ENCODE peak calls at places on chromosomes 4 and X, in ten cellular contexts. One of them, this sample, is unnamed.
A peak's percentile ranks its signal among the peaks of the same experiment; 100 is the strongest.

GRCh38 chr4:173214661-173215060 is 46.0 kb downstream of the GALNT7 start:
- DNase-seq in cardiac fibroblast: peak; percentile 86
- DNase-seq in GM12865: no peak
- DNase-seq in tibial artery: no peak
- DNase-seq in PC-9: no peak
- DNase-seq in H1: no peak
- DNase-seq in prostate gland: peak; percentile 60
- DNase-seq in NB4: no peak
- DNase-seq in K562: no peak
- DNase-seq in foreskin fibroblast: peak; percentile 62
- DNase-seq in this sample: peak; percentile 53

GRCh38 chr4:2261110-2261852 is 628 bp downstream of the MXD4 start:
- DNase-seq in foreskin fibroblast: peak; percentile 81
- DNase-seq in tibial artery: peak; percentile 79
- DNase-seq in PC-9: peak; percentile 38
- DNase-seq in H1: peak; percentile 78
- DNase-seq in prostate gland: no peak
- DNase-seq in GM12865: peak; percentile 61
- DNase-seq in K562: peak; percentile 73
- DNase-seq in cardiac fibroblast: peak; percentile 54
- DNase-seq in NB4: peak; percentile 71
- DNase-seq in this sample: peak; percentile 39

GRCh38 chrX:72554448-72555140 is 18.0 kb downstream of the HDAC8 start:
- DNase-seq in tibial artery: peak; percentile 67
- DNase-seq in GM12865: peak; percentile 7
- DNase-seq in prostate gland: no peak
- DNase-seq in cardiac fibroblast: no peak
- DNase-seq in NB4: no peak
- DNase-seq in foreskin fibroblast: no peak
- DNase-seq in PC-9: peak; percentile 76
- DNase-seq in H1: peak; percentile 59
- DNase-seq in K562: no peak
- DNase-seq in this sample: peak; percentile 25

GRCh38 chr4:8912506-8912905 is 40.9 kb upstream of the HMX1 start:
- DNase-seq in H1: no peak
- DNase-seq in cardiac fibroblast: no peak
- DNase-seq in K562: no peak
- DNase-seq in GM12865: no peak
- DNase-seq in NB4: peak; percentile 2
- DNase-seq in prostate gland: no peak
- DNase-seq in foreskin fibroblast: no peak
- DNase-seq in tibial artery: peak; percentile 48
- DNase-seq in PC-9: no peak
- DNase-seq in this sample: no peak

GRCh38 chr4:145679520-145679919 is 426 bp upstream of the C4orf51 start:
- DNase-seq in cardiac fibroblast: peak; percentile 49
- DNase-seq in prostate gland: peak; percentile 62
- DNase-seq in NB4: no peak
- DNase-seq in PC-9: peak; percentile 51
- DNase-seq in H1: no peak
- DNase-seq in foreskin fibroblast: peak; percentile 91
- DNase-seq in tibial artery: peak; percentile 68
- DNase-seq in K562: no peak
- DNase-seq in GM12865: no peak
- DNase-seq in this sample: peak; percentile 93

GRCh38 chr4:151644625-151645024 is 116.2 kb downstream of the GATB start:
- DNase-seq in foreskin fibroblast: no peak
- DNase-seq in K562: peak; percentile 27
- DNase-seq in cardiac fibroblast: no peak
- DNase-seq in GM12865: peak; percentile 5
- DNase-seq in NB4: peak; percentile 51
- DNase-seq in PC-9: peak; percentile 7
- DNase-seq in tibial artery: no peak
- DNase-seq in prostate gland: no peak
- DNase-seq in H1: peak; percentile 65
- DNase-seq in this sample: no peak

GRCh38 chr4:14719053-14719452 is 283.2 kb upstream of the CPEB2 start:
- DNase-seq in K562: no peak
- DNase-seq in foreskin fibroblast: peak; percentile 36
- DNase-seq in PC-9: peak; percentile 70
- DNase-seq in cardiac fibroblast: peak; percentile 29
- DNase-seq in H1: no peak
- DNase-seq in prostate gland: peak; percentile 18
- DNase-seq in NB4: no peak
- DNase-seq in GM12865: no peak
- DNase-seq in tibial artery: peak; percentile 78
- DNase-seq in this sample: peak; percentile 72

GRCh38 chrX:26651755-26652154 is 435.8 kb downstream of the MAGEB5 start:
- DNase-seq in K562: no peak
- DNase-seq in foreskin fibroblast: no peak
- DNase-seq in GM12865: peak; percentile 9
- DNase-seq in tibial artery: no peak
- DNase-seq in H1: no peak
- DNase-seq in PC-9: no peak
- DNase-seq in prostate gland: no peak
- DNase-seq in NB4: peak; percentile 17
- DNase-seq in cardiac fibroblast: no peak
- DNase-seq in this sample: no peak

DNA sequence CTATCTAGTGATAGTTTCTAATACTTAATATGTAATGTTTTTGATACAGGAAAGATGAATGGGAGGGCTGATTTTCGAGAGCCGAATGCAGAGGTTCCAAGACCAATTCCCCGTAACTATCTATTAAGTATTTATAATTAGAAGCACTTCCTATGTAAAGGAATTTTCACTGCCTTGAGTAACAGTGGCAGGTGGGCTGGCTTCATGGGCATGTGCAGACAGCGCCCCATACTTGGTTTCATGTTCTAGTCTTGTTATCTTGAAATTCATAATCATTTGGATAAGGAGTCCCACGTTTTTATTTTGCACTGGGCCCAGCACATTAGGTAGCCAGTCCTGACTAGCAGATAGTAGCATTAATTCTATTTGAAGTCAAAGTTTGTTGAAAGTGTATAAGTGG is 1.7 kb downstream of the OCIAD1 start:
- DNase-seq in GM12865: no peak
- DNase-seq in tibial artery: no peak
- DNase-seq in foreskin fibroblast: no peak
- DNase-seq in NB4: no peak
- DNase-seq in prostate gland: no peak
- DNase-seq in PC-9: no peak
- DNase-seq in cardiac fibroblast: no peak
- DNase-seq in H1: no peak
- DNase-seq in K562: no peak
- DNase-seq in this sample: no peak
- H3K4me3 ChIP-seq in GM12865: peak overlapping the region; percentile 78
- H3K4me3 ChIP-seq in tibial artery: no peak overlapping the region
- H3K4me3 ChIP-seq in foreskin fibroblast: peak overlapping the region; percentile 96
- H3K4me3 ChIP-seq in NB4: peak overlapping the region; percentile 82
- H3K4me3 ChIP-seq in prostate gland: no peak overlapping the region
- H3K4me3 ChIP-seq in PC-9: peak overlapping the region; percentile 92
- H3K4me3 ChIP-seq in cardiac fibroblast: no peak overlapping the region
- H3K4me3 ChIP-seq in H1: peak overlapping the region; percentile 96
- H3K4me3 ChIP-seq in K562: peak overlapping the region; percentile 74
- H3K4me3 ChIP-seq in this sample: no peak overlapping the region

GRCh38 chr4:84582302-84582987 is 482 bp upstream of the CDS1 start:
- DNase-seq in PC-9: peak; percentile 94
- DNase-seq in GM12865: peak; percentile 65
- DNase-seq in H1: peak; percentile 100
- DNase-seq in K562: peak; percentile 96
- DNase-seq in foreskin fibroblast: peak; percentile 67
- DNase-seq in cardiac fibroblast: peak; percentile 55
- DNase-seq in prostate gland: peak; percentile 95
- DNase-seq in NB4: peak; percentile 71
- DNase-seq in tibial artery: peak; percentile 88
- DNase-seq in this sample: peak; percentile 31

GRCh38 chr4:84582988-84583870 is at the start of gene CDS1:
- DNase-seq in NB4: peak; percentile 38
- DNase-seq in foreskin fibroblast: peak; percentile 32
- DNase-seq in cardiac fibroblast: no peak
- DNase-seq in PC-9: peak; percentile 37
- DNase-seq in GM12865: peak; percentile 15
- DNase-seq in H1: peak; percentile 75
- DNase-seq in prostate gland: peak; percentile 62
- DNase-seq in K562: peak; percentile 16
- DNase-seq in tibial artery: peak; percentile 63
- DNase-seq in this sample: no peak

GRCh38 chr4:84573738-84574720 is 8.9 kb upstream of the CDS1 start:
- DNase-seq in foreskin fibroblast: peak; percentile 13
- DNase-seq in K562: no peak
- DNase-seq in H1: no peak
- DNase-seq in prostate gland: no peak
- DNase-seq in GM12865: no peak
- DNase-seq in cardiac fibroblast: no peak
- DNase-seq in PC-9: no peak
- DNase-seq in NB4: peak; percentile 6
- DNase-seq in tibial artery: no peak
- DNase-seq in this sample: peak; percentile 21

GRCh38 chr4:84579410-84579791 is 3.5 kb upstream of the CDS1 start:
- DNase-seq in GM12865: no peak
- DNase-seq in prostate gland: no peak
- DNase-seq in foreskin fibroblast: no peak
- DNase-seq in H1: no peak
- DNase-seq in tibial artery: no peak
- DNase-seq in cardiac fibroblast: no peak
- DNase-seq in K562: no peak
- DNase-seq in PC-9: no peak
- DNase-seq in NB4: no peak
- DNase-seq in this sample: no peak

DNA sequence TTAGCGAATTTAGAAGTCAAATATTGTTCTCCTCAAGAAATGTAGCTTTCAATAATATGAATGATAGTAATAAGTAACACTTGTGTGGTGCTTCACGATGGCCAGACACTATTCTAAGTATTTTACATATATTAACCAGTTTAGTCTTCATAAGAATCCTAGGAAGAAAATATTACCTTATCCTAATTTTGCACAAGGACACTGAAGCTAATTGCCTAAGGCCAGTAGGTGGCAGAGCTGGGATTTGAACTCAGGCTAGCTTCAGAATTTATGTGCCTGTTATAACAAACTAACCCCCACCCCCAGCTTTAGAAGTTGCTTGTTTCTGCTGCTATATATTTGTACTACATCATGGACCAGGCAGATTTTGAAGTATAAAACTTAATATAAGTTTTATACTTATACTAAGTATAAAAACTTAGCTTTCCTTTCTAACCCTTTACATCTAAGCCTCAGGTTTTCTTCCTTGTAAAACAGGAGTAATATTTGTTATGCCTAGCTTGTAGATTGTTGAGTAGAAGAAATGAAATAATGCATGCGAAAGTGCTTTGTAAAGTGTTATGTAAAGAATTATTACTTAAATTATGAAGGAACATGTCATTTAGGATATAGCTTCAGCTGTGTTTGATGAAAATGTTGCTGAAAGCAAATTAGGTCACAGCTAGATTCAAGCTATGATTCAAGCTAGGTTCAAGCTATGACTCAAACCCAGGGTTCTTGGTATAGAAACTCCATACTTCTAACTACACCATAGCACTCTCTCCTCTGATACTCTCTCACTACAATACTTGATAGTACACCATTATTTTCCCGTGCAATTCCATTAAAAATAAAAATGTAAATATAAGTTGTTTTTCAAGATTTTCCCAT is 4.2 kb upstream of the CDS1 start:
- DNase-seq in K562: no peak
- DNase-seq in foreskin fibroblast: peak; percentile 67
- DNase-seq in H1: no peak
- DNase-seq in tibial artery: no peak
- DNase-seq in cardiac fibroblast: peak; percentile 79
- DNase-seq in prostate gland: peak; percentile 21
- DNase-seq in NB4: peak; percentile 67
- DNase-seq in GM12865: peak; percentile 41
- DNase-seq in PC-9: peak; percentile 20
- DNase-seq in this sample: peak; percentile 68
- TF ChIP-seq CTCF in K562: peak; percentile 43
- TF ChIP-seq CTCF in foreskin fibroblast: peak; percentile 74
- TF ChIP-seq CTCF in H1: peak; percentile 50
- TF ChIP-seq CTCF in tibial artery: no peak
- TF ChIP-seq CTCF in cardiac fibroblast: peak; percentile 73
- TF ChIP-seq CTCF in prostate gland: peak; percentile 40
- TF ChIP-seq CTCF in NB4: peak; percentile 67
- TF ChIP-seq CTCF in GM12865: peak; percentile 40
- TF ChIP-seq CTCF in PC-9: peak; percentile 57
- TF ChIP-seq CTCF in this sample: peak; percentile 83

GRCh38 chr4:94548571-94548970 is 96.8 kb downstream of the PDLIM5 start:
- DNase-seq in PC-9: peak; percentile 58
- DNase-seq in NB4: peak; percentile 14
- DNase-seq in K562: peak; percentile 15
- DNase-seq in prostate gland: no peak
- DNase-seq in cardiac fibroblast: peak; percentile 92
- DNase-seq in tibial artery: no peak
- DNase-seq in foreskin fibroblast: peak; percentile 51
- DNase-seq in GM12865: no peak
- DNase-seq in H1: no peak
- DNase-seq in this sample: peak; percentile 47
- H3K4me3 ChIP-seq in PC-9: peak overlapping the region; percentile 44
- H3K4me3 ChIP-seq in NB4: no peak overlapping the region
- H3K4me3 ChIP-seq in K562: no peak overlapping the region
- H3K4me3 ChIP-seq in prostate gland: no peak overlapping the region
- H3K4me3 ChIP-seq in cardiac fibroblast: no peak overlapping the region
- H3K4me3 ChIP-seq in tibial artery: no peak overlapping the region
- H3K4me3 ChIP-seq in foreskin fibroblast: no peak overlapping the region
- H3K4me3 ChIP-seq in GM12865: no peak overlapping the region
- H3K4me3 ChIP-seq in H1: no peak overlapping the region
- H3K4me3 ChIP-seq in this sample: no peak overlapping the region

GRCh38 chr4:109121561-109121960 is 180.9 kb downstream of the COL25A1 start:
- DNase-seq in PC-9: no peak
- DNase-seq in cardiac fibroblast: no peak
- DNase-seq in H1: no peak
- DNase-seq in K562: no peak
- DNase-seq in GM12865: no peak
- DNase-seq in foreskin fibroblast: no peak
- DNase-seq in NB4: no peak
- DNase-seq in prostate gland: no peak
- DNase-seq in tibial artery: no peak
- DNase-seq in this sample: no peak

GRCh38 chr4:109119852-109120251 is 182.6 kb downstream of the COL25A1 start:
- DNase-seq in K562: no peak
- DNase-seq in cardiac fibroblast: no peak
- DNase-seq in PC-9: no peak
- DNase-seq in NB4: no peak
- DNase-seq in H1: no peak
- DNase-seq in tibial artery: no peak
- DNase-seq in GM12865: no peak
- DNase-seq in prostate gland: no peak
- DNase-seq in foreskin fibroblast: no peak
- DNase-seq in this sample: no peak

GRCh38 chr4:109125084-109125483 is 177.4 kb downstream of the COL25A1 start:
- DNase-seq in foreskin fibroblast: no peak
- DNase-seq in cardiac fibroblast: no peak
- DNase-seq in NB4: no peak
- DNase-seq in K562: no peak
- DNase-seq in GM12865: no peak
- DNase-seq in prostate gland: no peak
- DNase-seq in PC-9: no peak
- DNase-seq in tibial artery: no peak
- DNase-seq in H1: no peak
- DNase-seq in this sample: no peak

GRCh38 chr4:109127866-109128265 is 174.6 kb downstream of the COL25A1 start:
- DNase-seq in H1: no peak
- DNase-seq in cardiac fibroblast: no peak
- DNase-seq in K562: no peak
- DNase-seq in tibial artery: no peak
- DNase-seq in foreskin fibroblast: no peak
- DNase-seq in prostate gland: no peak
- DNase-seq in NB4: no peak
- DNase-seq in PC-9: no peak
- DNase-seq in GM12865: no peak
- DNase-seq in this sample: no peak

GRCh38 chr4:109123952-109124351 is 178.5 kb downstream of the COL25A1 start:
- DNase-seq in NB4: no peak
- DNase-seq in foreskin fibroblast: no peak
- DNase-seq in GM12865: no peak
- DNase-seq in tibial artery: no peak
- DNase-seq in PC-9: no peak
- DNase-seq in prostate gland: no peak
- DNase-seq in K562: no peak
- DNase-seq in cardiac fibroblast: no peak
- DNase-seq in H1: no peak
- DNase-seq in this sample: no peak
- TF ChIP-seq CTCF in NB4: no peak
- TF ChIP-seq CTCF in foreskin fibroblast: no peak
- TF ChIP-seq CTCF in GM12865: no peak
- TF ChIP-seq CTCF in tibial artery: no peak
- TF ChIP-seq CTCF in PC-9: no peak
- TF ChIP-seq CTCF in prostate gland: no peak
- TF ChIP-seq CTCF in K562: no peak
- TF ChIP-seq CTCF in cardiac fibroblast: no peak
- TF ChIP-seq CTCF in H1: no peak
- TF ChIP-seq CTCF in this sample: no peak

This sample was measured in fibroblast of mammary gland.